ENCODE peak calls at places on chromosome 10, in ten cellular contexts. V, U, X, Z, A, G, O, I, N and M are unnamed samples.

GRCh38 chr10:14405076-14406065 is 74.6 kb upstream of the FRMD4A start:
- DNase-seq in A (no peak), N (no peak), X (no peak), U (no peak), Z (no peak), V (no peak), G (no peak), I (no peak), O (no peak), M (peak)

GRCh38 chr10:22648547-22648961 is 65.8 kb downstream of the PIP4K2A start:
- DNase-seq in G (no peak), O (no peak), U (no peak), I (peak), V (no peak), X (no peak), Z (no peak), N (no peak), A (no peak), M (no peak)

GRCh38 chr10:17349009-17349349 is 105.4 kb downstream of the ST8SIA6 start:
- DNase-seq in G (no peak), O (no peak), X (no peak), A (no peak), V (peak), Z (no peak), U (no peak), I (no peak), N (no peak), M (no peak)

GRCh38 chr10:132541601-132542011 is 4.0 kb downstream of the INPP5A start:
- DNase-seq in I (no peak), G (no peak), V (no peak), X (no peak), N (no peak), U (no peak), A (no peak), O (peak), Z (peak), M (no peak)

GRCh38 chr10:122510736-122511135 is 49.4 kb downstream of the HTRA1 start:
- DNase-seq in N (no peak), V (no peak), A (no peak), Z (no peak), X (no peak), G (no peak), U (no peak), O (no peak), I (no peak), M (no peak)

GRCh38 chr10:78196964-78197363 is 163.3 kb downstream of the RPS24 start:
- DNase-seq in G (no peak), N (no peak), A (no peak), Z (no peak), X (no peak), U (peak), I (peak), V (no peak), O (no peak), M (no peak)

GRCh38 chr10:43094091-43094484 is 17.2 kb downstream of the RET start:
- DNase-seq in A (peak), U (no peak), X (no peak), G (no peak), O (no peak), Z (no peak), V (peak), N (no peak), I (no peak), M (no peak)

GRCh38 chr10:107986571-107986970 is 822.1 kb upstream of the SORCS1 start:
- DNase-seq in Z (no peak), O (no peak), G (no peak), V (no peak), U (no peak), N (no peak), X (no peak), I (no peak), A (no peak), M (no peak)

GRCh38 chr10:68153473-68154210 is 44.4 kb downstream of the MYPN start:
- DNase-seq in I (no peak), O (no peak), X (peak), A (no peak), N (peak), Z (no peak), G (no peak), V (peak), U (peak), M (peak)

GRCh38 chr10:22554481-22555182 is 159.7 kb downstream of the PIP4K2A start:
- DNase-seq in G (peak), I (no peak), A (peak), N (peak), V (peak), Z (no peak), O (peak), U (no peak), X (peak), M (peak)

GRCh38 chr10:86657011-86657395 is 2.7 kb downstream of the OPN4 start:
- DNase-seq in O (peak), I (no peak), A (peak), V (peak), G (no peak), N (peak), U (no peak), Z (peak), X (no peak), M (no peak)

GRCh38 chr10:8365935-8366911 is 311.7 kb downstream of the GATA3 start:
- DNase-seq in U (peak), O (no peak), G (no peak), Z (no peak), X (peak), V (no peak), N (no peak), I (peak), A (no peak), M (no peak)
- TF ChIP-seq EP300 in U (peak), O (no peak), G (no peak), Z (no peak), X (no peak), V (no peak), N (no peak), I (no peak), A (no peak), M (no peak)

GRCh38 chr10:49284356-49284755 is 14.6 kb upstream of the C10orf71 start:
- DNase-seq in G (no peak), N (no peak), V (no peak), U (no peak), X (peak), O (peak), A (no peak), I (no peak), Z (no peak), M (no peak)
- H3K4me3 ChIP-seq in G (no peak), N (no peak), V (no peak), U (no peak), X (no peak), O (no peak), A (no peak), I (no peak), Z (no peak), M (no peak)

GRCh38 chr10:91591792-91592165 is 41.1 kb downstream of the PPP1R3C start:
- DNase-seq in A (no peak), G (no peak), V (no peak), Z (no peak), I (no peak), O (no peak), U (no peak), X (no peak), N (no peak), M (no peak)
- TF ChIP-seq EP300 in A (no peak), G (no peak), V (no peak), Z (no peak), I (no peak), O (no peak), U (no peak), X (no peak), N (no peak), M (no peak)

DNA sequence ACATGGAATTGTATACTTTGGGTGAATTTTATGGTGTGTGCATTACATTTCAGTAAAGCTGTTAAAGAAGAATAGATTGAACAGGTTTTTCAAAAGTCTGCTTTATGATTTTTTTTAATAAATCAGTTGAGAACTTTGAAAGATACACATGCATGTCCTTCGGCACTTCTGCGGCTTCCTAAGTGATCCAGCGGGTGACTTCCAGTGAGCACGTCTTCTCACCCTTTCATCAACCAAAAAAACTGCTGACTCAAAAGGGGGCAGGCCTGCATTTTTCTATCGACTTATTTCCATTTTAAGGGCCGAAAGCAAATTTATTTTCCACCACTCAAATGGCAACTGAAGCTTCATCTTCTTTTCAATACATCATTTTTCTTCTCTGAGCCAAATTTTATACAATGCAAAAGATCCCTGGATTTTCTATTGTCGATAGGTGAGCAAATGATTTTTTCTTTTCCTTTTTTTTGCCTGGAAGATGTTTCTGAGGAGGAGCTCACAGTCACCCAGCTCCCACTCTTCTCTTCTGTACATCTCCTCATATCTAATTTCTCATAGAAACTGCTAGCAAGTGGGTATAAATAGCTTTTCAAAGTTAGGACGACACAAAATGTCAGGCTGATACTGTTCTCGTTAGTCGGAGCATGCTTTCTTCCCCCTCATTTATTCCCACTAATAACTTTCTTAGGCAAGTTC is 10.2 kb downstream of the CHST15 start:
- DNase-seq in X (no peak), I (no peak), U (no peak), Z (no peak), G (no peak), A (no peak), V (no peak), O (no peak), N (no peak), M (no peak)
- H3K4me3 ChIP-seq in X (no peak), I (no peak), U (no peak), Z (no peak), G (no peak), A (no peak), V (no peak), O (no peak), N (no peak), M (no peak)

GRCh38 chr10:46523881-46524470 is 32.5 kb downstream of the GPRIN2 start:
- DNase-seq in N (peak), V (peak), I (no peak), A (no peak), G (no peak), U (peak), X (peak), O (peak), Z (peak), M (peak)
- TF ChIP-seq EP300 in N (no peak), V (no peak), I (no peak), A (no peak), G (no peak), U (no peak), X (no peak), O (no peak), Z (no peak), M (no peak)

GRCh38 chr10:97292862-97293198 is 393 bp upstream of the ARHGAP19 start:
- DNase-seq in G (no peak), X (no peak), N (no peak), V (no peak), A (no peak), O (no peak), Z (no peak), I (no peak), U (no peak), M (no peak)

GRCh38 chr10:97291357-97292096 is 910 bp downstream of the ARHGAP19 start:
- DNase-seq in O (no peak), A (no peak), G (no peak), X (no peak), V (peak), U (no peak), Z (no peak), I (no peak), N (no peak), M (no peak)

GRCh38 chr10:97297556-97298222 is 5.3 kb upstream of the ARHGAP19 start:
- DNase-seq in A (no peak), X (no peak), Z (no peak), N (no peak), U (no peak), V (no peak), G (no peak), I (no peak), O (no peak), M (no peak)

GRCh38 chr10:97298223-97298571 is 5.8 kb upstream of the ARHGAP19 start:
- DNase-seq in Z (no peak), G (no peak), N (no peak), O (no peak), A (no peak), X (no peak), V (no peak), U (no peak), I (no peak), M (no peak)

DNA sequence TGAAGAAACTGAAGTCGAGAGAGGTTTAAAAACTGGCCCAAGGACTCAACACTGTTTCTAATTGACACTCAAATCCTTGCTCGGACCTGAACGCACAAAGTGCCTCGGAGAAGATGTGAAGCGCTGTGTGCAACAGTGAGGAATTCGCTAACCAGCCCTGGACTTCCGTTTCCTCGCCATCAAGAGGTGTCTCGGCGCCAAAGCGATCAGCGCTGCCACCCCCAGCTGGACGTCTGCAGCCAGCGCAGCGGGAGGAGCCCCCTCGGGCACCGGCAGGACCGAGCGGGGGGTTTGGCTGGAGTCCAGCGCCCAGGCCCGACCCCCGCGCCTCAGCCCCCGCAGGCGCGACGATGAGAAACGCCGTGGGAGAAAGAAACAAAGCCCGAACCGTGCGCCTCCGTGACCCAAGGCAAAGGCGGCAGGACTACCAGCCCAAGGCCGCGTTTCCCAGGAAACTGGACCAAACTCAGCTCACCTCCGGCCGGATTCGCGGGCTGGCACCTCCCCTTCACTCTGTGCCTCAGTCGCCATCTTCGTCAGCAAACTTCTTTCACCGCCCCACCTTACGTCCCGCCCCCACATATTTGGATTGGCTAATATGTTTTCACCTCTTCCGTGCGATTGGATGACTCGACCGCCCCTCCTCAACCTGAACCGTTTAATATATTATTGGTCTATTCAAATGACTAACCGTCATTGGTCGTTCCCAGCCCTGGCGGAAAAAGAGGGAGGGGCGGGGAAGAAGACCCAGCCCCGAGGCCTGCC is at the start of gene ARHGAP19:
- DNase-seq in A (peak), U (peak), V (peak), G (peak), N (peak), Z (peak), O (peak), I (peak), X (peak), M (peak)
- H3K4me3 ChIP-seq in A (peak), U (peak), V (peak), G (peak), N (peak), Z (peak), O (peak), I (peak), X (peak), M (peak)

GRCh38 chr10:24287559-24288195 is 78.7 kb downstream of the KIAA1217 start:
- DNase-seq in G (no peak), A (no peak), I (no peak), U (no peak), N (no peak), O (no peak), V (no peak), Z (no peak), X (no peak), M (no peak)
- TF ChIP-seq EP300 in G (no peak), A (no peak), I (no peak), U (no peak), N (no peak), O (no peak), V (no peak), Z (no peak), X (no peak), M (no peak)

GRCh38 chr10:52314007-52314821 is at the start of gene DKK1:
- DNase-seq in U (peak), G (peak), I (no peak), X (peak), Z (peak), O (peak), V (peak), N (peak), A (peak), M (peak)
- H3K4me3 ChIP-seq in U (peak), G (peak), I (no peak), X (peak), Z (peak), O (peak), V (peak), N (peak), A (peak), M (peak)